ENCODE peak calls at places on chromosomes 13 and 19, in seven cellular contexts. M is astrocyte, N is neural progenitor cell, O is HCT116, D is fibroblast of lung, U is H1, Y is GM23338. L is an unnamed sample. For H3K79me2, the result is how much of the 10 kb centered on the place peaks cover.

GRCh38 chr19:10420444-10421239 is at the start of gene PDE4A:
- DNase-seq in M (no peak), N (peak), O (no peak), D (peak), U (peak), Y (peak), L (peak)

GRCh38 chr19:38055040-38055439 is 148.0 kb downstream of the SIPA1L3 start:
- DNase-seq in M (no peak), N (peak), O (no peak), D (no peak), U (peak), Y (peak), L (no peak)

GRCh38 chr13:110258876-110259631 is 47.9 kb downstream of the COL4A1 start:
- DNase-seq in M (peak), N (no peak), O (no peak), D (peak), U (no peak), Y (no peak), L (peak)

GRCh38 chr13:24348797-24349515 is 39.6 kb downstream of the C1QTNF9 start:
- DNase-seq in M (no peak), N (no peak), O (peak), D (no peak), U (no peak), Y (no peak), L (peak)

GRCh38 chr13:27455331-27455855 is 5.0 kb upstream of the MTIF3 start:
- DNase-seq in M (no peak), N (no peak), O (no peak), D (no peak), U (no peak), Y (peak), L (no peak)

GRCh38 chr19:22606212-22606553 is 27.9 kb upstream of the ZNF492 start:
- DNase-seq in M (no peak), N (no peak), O (no peak), D (no peak), U (no peak), Y (no peak), L (no peak)

GRCh38 chr19:55152017-55152416 is 3.0 kb upstream of the TNNT1 start:
- DNase-seq in M (no peak), N (no peak), O (peak), D (no peak), U (no peak), Y (no peak), L (no peak)

GRCh38 chr13:107883561-107884175 is 331.7 kb downstream of the LIG4 start:
- DNase-seq in M (peak), N (no peak), O (no peak), D (peak), U (no peak), Y (no peak), L (peak)

GRCh38 chr19:51172223-51172622 is 30.1 kb downstream of the SIGLEC7 start:
- DNase-seq in M (no peak), N (no peak), O (no peak), D (no peak), U (no peak), Y (no peak), L (no peak)

GRCh38 chr19:19821366-19822147 is at the start of gene ZNF506:
- DNase-seq in M (peak), N (peak), O (no peak), D (peak), U (peak), Y (peak), L (peak)

GRCh38 chr19:19816679-19817078 is 4.9 kb downstream of the ZNF506 start:
- DNase-seq in M (no peak), N (no peak), O (no peak), D (no peak), U (no peak), Y (peak), L (no peak)

GRCh38 chr19:19820774-19821315 is 705 bp downstream of the ZNF506 start:
- DNase-seq in M (no peak), N (no peak), O (no peak), D (no peak), U (no peak), Y (no peak), L (peak)

GRCh38 chr19:19822148-19822429 is 539 bp upstream of the ZNF506 start:
- DNase-seq in M (no peak), N (no peak), O (no peak), D (no peak), U (no peak), Y (no peak), L (no peak)

DNA sequence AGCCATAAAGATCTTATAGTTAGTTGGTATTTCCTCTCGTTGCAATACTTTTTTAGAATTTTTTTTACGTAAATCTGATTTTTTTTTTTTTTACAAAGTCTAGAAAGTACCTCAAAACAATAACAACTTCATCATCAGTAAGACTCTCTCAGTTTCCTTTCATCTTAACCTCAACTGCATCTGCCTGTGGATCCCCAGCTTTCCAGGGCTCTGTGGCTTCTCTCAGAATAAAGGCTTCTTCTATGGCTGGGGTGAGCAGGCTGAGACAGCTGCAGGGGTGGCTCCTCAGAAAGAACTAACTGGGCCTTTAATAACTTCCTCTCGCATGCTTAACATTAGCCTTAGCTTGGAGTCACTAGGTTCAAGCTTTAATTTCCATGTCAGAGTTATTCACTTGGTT is 4.2 kb downstream of the ZNF506 start:
- DNase-seq in M (no peak), N (no peak), O (no peak), D (no peak), U (no peak), Y (no peak), L (no peak)
- H3K79me2 ChIP-seq in M (half or more), N (half or more), O (under half), D (under half), U (under half), Y (half or more), L (under half)

GRCh38 chr19:45171211-45171623 is 6.8 kb downstream of the TRAPPC6A start:
- DNase-seq in M (no peak), N (no peak), O (no peak), D (no peak), U (no peak), Y (no peak), L (no peak)
- H3K79me2 ChIP-seq in M (under half), N (under half), O (under half), D (under half), U (under half), Y (under half), L (under half)

GRCh38 chr13:73993661-73994060 is 140.5 kb downstream of the KLF12 start:
- DNase-seq in M (no peak), N (peak), O (no peak), D (no peak), U (no peak), Y (no peak), L (no peak)
- H3K79me2 ChIP-seq in M (under half), N (under half), O (under half), D (under half), U (under half), Y (under half), L (under half)

DNA sequence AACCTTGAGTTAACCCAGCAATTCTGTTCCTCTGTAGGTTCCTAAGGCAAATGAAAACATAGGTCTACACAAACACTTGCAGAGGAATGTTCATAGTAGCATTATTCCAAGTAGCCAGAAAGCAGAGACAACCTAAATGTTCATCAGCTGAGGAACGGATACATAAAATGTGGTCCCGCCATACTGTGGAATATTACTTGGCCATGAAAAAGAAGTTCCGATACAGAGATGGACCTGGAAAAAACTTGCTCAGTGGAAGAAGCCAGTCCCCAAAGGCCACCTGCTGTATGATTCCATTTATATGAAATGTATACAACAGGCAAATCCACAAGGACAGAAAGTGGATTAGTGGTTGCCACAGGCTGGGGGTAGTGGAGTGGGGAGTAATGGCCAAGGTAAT is 53.0 kb downstream of the ARHGEF18 start:
- DNase-seq in M (no peak), N (no peak), O (no peak), D (no peak), U (no peak), Y (no peak), L (no peak)
- H3K79me2 ChIP-seq in M (half or more), N (half or more), O (half or more), D (under half), U (half or more), Y (half or more), L (half or more)

DNA sequence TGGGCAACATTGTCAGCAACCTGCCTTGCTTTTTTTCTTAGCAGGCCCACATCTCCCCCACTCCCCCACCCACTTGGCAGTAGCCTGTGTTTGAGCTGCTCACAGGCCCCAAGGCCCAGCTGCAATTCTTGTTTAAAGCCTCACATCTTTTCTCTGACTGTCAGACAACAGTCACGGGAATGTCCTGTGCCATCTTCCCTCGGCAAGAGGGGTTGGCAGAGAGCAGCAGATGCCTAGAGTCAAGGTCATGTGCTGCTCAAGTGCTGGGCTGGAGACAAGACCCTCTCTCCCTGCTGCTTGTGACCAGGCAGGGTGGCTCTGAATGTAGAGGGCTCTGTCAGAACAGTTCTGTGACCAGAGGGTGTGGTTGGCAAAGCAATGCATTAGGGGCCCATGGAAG is 47.4 kb downstream of the BBC3 start:
- DNase-seq in M (no peak), N (no peak), O (no peak), D (no peak), U (no peak), Y (no peak), L (no peak)
- H3K79me2 ChIP-seq in M (under half), N (under half), O (half or more), D (under half), U (under half), Y (half or more), L (under half)